ENCODE peak calls at places on chromosomes 13 and 19, in eight cellular contexts. J is tibial nerve; Y is MM.1S; T is esophagus muscularis mucosa; C is CD8-positive, alpha-beta memory T cell; H is IMR-90; V is psoas muscle; R is OCI-LY7. F is an unnamed sample. For H3K4me1, the result is how much of the 10 kb centered on the place peaks cover.

GRCh38 chr13:93775507-93776108 is 549.0 kb downstream of the GPC6 start:
- DNase-seq in H (peak), T (no peak), Y (no peak), R (no peak), J (no peak), C (no peak), V (no peak), F (no peak)

GRCh38 chr19:42124386-42124901 is 7.8 kb downstream of the POU2F2 start:
- DNase-seq in C (no peak), R (no peak), Y (no peak), T (no peak), J (no peak), V (no peak), H (no peak), F (no peak)

GRCh38 chr13:40389081-40389641 is 277.3 kb downstream of the FOXO1 start:
- DNase-seq in J (no peak), C (peak), T (peak), R (peak), H (no peak), Y (peak), V (no peak), F (no peak)

GRCh38 chr19:17847538-17848366 is at the start of gene JAK3:
- DNase-seq in C (peak), H (peak), Y (peak), J (no peak), T (no peak), R (peak), V (no peak), F (no peak)

GRCh38 chr13:113220877-113221276 is 11.5 kb downstream of the CUL4A start:
- DNase-seq in H (no peak), C (peak), R (no peak), Y (no peak), V (no peak), T (no peak), J (no peak), F (no peak)

GRCh38 chr13:99522288-99522687 is 21.0 kb downstream of the TM9SF2 start:
- DNase-seq in T (no peak), V (no peak), H (peak), J (no peak), C (no peak), Y (no peak), R (no peak), F (no peak)

GRCh38 chr19:43534811-43535761 is 2.1 kb downstream of the ZNF575 start:
- DNase-seq in V (peak), J (peak), H (peak), Y (no peak), C (peak), R (peak), T (no peak), F (no peak)

GRCh38 chr13:52085416-52085815 is 43.5 kb downstream of the NEK5 start:
- DNase-seq in J (no peak), V (no peak), H (peak), C (no peak), T (no peak), Y (no peak), R (no peak), F (no peak)

GRCh38 chr19:30060872-30061556 is 119.0 kb downstream of the URI1 start:
- DNase-seq in H (no peak), Y (no peak), R (no peak), J (no peak), C (no peak), T (no peak), V (no peak), F (no peak)

GRCh38 chr19:6252066-6252465 is 27.7 kb downstream of the MLLT1 start:
- DNase-seq in C (no peak), T (no peak), H (no peak), Y (no peak), J (no peak), V (no peak), R (no peak), F (no peak)

GRCh38 chr13:95480131-95480545 is 72.4 kb upstream of the CLDN10 start:
- DNase-seq in T (no peak), R (no peak), V (peak), C (no peak), J (peak), H (no peak), Y (no peak), F (no peak)

GRCh38 chr19:55070755-55071502 is 4.7 kb upstream of the EPS8L1 start:
- DNase-seq in C (no peak), V (no peak), T (no peak), Y (peak), H (peak), J (no peak), R (no peak), F (peak)

GRCh38 chr19:18898081-18898532 is 2.1 kb upstream of the CERS1 start:
- DNase-seq in R (no peak), J (no peak), C (no peak), V (no peak), T (no peak), H (no peak), Y (no peak), F (no peak)

GRCh38 chr13:41561179-41561578 is 103.8 kb downstream of the RGCC start:
- DNase-seq in J (no peak), R (no peak), C (no peak), V (no peak), T (no peak), Y (no peak), H (peak), F (no peak)

GRCh38 chr13:33279898-33280549 is 5.5 kb downstream of the STARD13 start:
- DNase-seq in J (no peak), Y (no peak), R (no peak), V (no peak), H (peak), T (no peak), C (no peak), F (no peak)

GRCh38 chr13:33280550-33280905 is 5.0 kb downstream of the STARD13 start:
- DNase-seq in C (no peak), R (no peak), V (no peak), H (no peak), T (no peak), J (no peak), Y (no peak), F (no peak)

GRCh38 chr13:33279414-33279813 is 6.1 kb downstream of the STARD13 start:
- DNase-seq in V (no peak), C (no peak), J (no peak), Y (no peak), T (no peak), H (no peak), R (no peak), F (no peak)

GRCh38 chr13:33281951-33282595 is 3.5 kb downstream of the STARD13 start:
- DNase-seq in J (no peak), Y (no peak), R (no peak), T (no peak), V (no peak), H (peak), C (no peak), F (no peak)

GRCh38 chr13:33280923-33281322 is 4.6 kb downstream of the STARD13 start:
- DNase-seq in J (no peak), R (no peak), H (peak), C (no peak), V (no peak), Y (no peak), T (no peak), F (no peak)
- H3K4me1 ChIP-seq in J (under half), R (under half), H (under half), C (under half), V (half or more), Y (under half), T (half or more), F (under half)

GRCh38 chr13:110275931-110276552 is 30.9 kb downstream of the COL4A1 start:
- DNase-seq in T (peak), C (no peak), J (peak), V (peak), R (no peak), Y (no peak), H (no peak), F (no peak)

GRCh38 chr13:110279684-110280083 is 27.3 kb downstream of the COL4A1 start:
- DNase-seq in Y (no peak), C (no peak), V (no peak), J (no peak), T (no peak), R (no peak), H (no peak), F (no peak)

GRCh38 chr13:110276553-110276950 is 30.4 kb downstream of the COL4A1 start:
- DNase-seq in T (peak), J (no peak), R (no peak), C (no peak), H (no peak), Y (no peak), V (no peak), F (no peak)

GRCh38 chr13:110278859-110279258 is 28.1 kb downstream of the COL4A1 start:
- DNase-seq in J (no peak), C (no peak), V (no peak), Y (no peak), T (no peak), R (no peak), H (no peak), F (no peak)

DNA sequence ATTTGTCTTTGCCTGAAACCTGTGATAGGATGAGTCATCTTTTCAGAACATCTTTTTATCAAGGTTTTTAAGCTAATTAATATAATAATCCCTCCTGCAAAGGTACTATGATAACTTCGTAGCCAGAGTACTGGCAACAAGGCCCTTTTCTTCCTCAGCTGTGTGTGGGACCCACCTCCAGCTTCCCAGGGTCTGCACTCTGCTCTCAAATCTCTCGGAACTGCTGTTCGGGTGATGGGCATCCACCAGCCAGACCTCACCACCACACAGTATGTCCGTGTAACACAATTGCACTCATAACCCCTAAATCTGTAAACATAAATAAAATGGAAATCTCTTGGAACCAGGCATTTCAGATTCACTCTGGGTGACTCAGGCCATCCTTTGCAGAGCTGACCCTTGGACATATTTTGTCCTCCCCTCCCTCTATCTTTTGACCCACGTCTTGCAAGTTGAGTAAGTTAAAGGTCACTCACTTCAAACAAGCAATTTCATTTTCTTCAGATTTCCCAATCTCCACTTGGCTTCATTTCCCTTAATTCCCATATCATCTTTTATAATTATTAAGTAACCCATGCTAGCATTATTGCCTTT is 29.5 kb downstream of the COL4A1 start:
- DNase-seq in C (no peak), T (peak), Y (no peak), J (no peak), H (no peak), R (no peak), V (no peak), F (no peak)
- H3K4me1 ChIP-seq in C (under half), T (half or more), Y (under half), J (under half), H (under half), R (under half), V (under half), F (under half)

GRCh38 chr13:85473144-85473543 is 326.1 kb downstream of the SLITRK6 start:
- DNase-seq in Y (no peak), J (no peak), T (no peak), C (no peak), R (no peak), H (no peak), V (no peak), F (no peak)

DNA sequence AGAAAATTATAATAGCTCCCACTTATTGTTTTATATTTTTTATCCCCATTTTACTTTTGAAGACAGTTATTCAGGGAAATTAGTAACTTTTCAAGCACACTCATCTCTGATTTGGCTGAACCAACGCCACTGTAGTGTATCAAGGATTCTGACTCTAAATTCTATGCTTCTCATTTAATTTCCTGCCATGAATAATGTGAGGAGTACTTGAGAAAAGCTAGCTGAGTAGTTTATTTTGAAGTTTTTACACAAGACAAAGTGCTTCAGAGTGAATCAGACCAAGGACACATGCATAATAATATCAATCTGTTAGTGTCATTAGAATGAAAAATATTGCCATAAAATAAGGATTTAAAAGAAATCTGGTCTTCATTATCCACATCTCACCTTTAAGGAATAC is 329.9 kb downstream of the SLITRK6 start:
- DNase-seq in Y (no peak), T (no peak), R (no peak), C (no peak), V (no peak), J (no peak), H (no peak), F (no peak)
- H3K4me1 ChIP-seq in Y (under half), T (under half), R (under half), C (under half), V (under half), J (under half), H (under half), F (under half)

GRCh38 chr19:40609561-40610395 is 8.6 kb downstream of the LTBP4 start:
- DNase-seq in Y (peak), H (no peak), C (peak), R (peak), V (peak), J (peak), T (peak), F (peak)
- H3K4me1 ChIP-seq in Y (under half), H (under half), C (half or more), R (under half), V (under half), J (under half), T (half or more), F (under half)

GRCh38 chr19:1253514-1254080 is 5.2 kb downstream of the MIDN start:
- DNase-seq in C (no peak), H (peak), J (no peak), T (peak), Y (no peak), R (no peak), V (no peak), F (peak)

GRCh38 chr19:1255186-1256161 is 7.1 kb downstream of the MIDN start:
- DNase-seq in J (no peak), C (no peak), H (no peak), V (peak), R (no peak), T (no peak), Y (no peak), F (no peak)

GRCh38 chr19:1254081-1254527 is 5.7 kb downstream of the MIDN start:
- DNase-seq in V (peak), Y (no peak), R (no peak), H (no peak), T (no peak), J (no peak), C (no peak), F (no peak)

GRCh38 chr19:1252818-1253513 is 4.6 kb downstream of the MIDN start:
- DNase-seq in V (peak), J (peak), H (peak), C (peak), R (peak), Y (no peak), T (peak), F (no peak)

DNA sequence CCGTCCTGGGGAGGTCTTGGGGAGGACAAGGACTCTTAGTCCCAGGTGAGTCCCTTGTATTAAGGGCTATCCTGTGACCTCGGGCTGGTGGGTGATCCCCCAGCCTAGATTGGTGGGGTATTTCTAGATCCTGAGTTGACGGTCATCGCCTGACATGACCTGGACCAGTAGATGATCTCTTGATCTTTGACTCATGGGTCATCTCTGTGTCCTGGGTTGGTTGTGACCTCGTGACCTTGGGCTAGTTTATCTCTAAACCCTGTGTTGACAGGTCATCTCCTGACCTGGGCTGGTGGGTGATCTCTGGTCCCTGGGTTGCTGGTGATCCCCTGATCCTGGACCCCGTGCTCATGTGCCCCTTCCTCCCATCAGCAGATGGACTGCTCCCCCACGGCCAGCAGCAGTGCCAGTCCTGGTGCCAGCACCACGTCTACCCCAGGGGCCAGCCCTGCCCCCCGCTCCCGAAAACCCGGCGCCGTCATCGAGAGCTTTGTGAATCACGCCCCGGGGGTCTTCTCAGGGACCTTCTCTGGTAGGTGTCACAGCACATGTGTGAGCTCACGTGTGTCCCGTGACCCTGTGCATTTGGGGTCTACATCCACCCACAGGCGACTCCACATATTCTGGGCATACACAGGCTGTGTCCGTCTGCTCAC is 6.3 kb downstream of the MIDN start:
- DNase-seq in C (no peak), T (no peak), H (no peak), V (no peak), Y (no peak), R (no peak), J (no peak), F (no peak)
- H3K4me1 ChIP-seq in C (half or more), T (half or more), H (under half), V (half or more), Y (under half), R (under half), J (under half), F (under half)

DNA sequence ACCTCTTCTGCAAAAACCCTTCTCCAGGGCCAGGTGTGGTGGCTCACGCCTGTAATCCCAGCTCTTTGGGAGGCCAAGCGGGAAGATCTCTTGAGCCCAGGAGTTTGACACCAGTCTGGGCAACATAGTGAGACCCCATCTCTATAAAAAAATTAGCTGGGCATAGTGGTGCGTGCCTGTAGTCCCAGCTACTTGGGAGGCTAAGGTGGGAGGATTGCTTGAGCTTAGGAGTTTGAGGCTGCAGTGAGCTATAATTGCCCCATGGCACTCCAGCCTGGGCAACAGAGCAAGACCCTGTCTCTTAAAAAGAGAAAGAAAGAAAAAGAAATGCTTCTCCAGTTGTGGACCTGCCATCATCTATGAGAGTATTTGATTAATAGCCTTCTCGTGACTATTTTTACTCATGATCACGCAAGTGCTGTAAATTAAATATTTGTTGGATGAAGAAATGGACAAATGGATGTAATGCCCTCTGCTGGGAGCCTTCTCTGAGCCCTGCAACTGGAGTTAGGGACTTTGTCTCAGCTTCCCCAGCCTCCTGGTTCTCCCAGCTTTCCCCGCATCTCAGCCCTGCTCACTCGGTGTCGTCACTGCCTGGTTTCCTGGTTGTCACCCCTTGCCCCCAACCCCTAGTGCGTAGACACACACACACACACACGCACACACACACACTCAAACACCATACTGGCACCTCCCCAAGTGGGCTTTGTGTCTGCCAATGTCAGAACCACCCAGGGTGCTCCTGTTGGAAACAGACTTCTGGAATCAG is 12.2 kb downstream of the WIZ start:
- DNase-seq in Y (no peak), R (no peak), T (no peak), V (peak), H (peak), C (no peak), J (no peak), F (no peak)
- H3K4me1 ChIP-seq in Y (under half), R (under half), T (under half), V (under half), H (under half), C (under half), J (under half), F (under half)

F was measured in Caco-2.